ENCODE peak calls at places on chromosome 14, in ten cellular contexts. E is esophagus muscularis mucosa, M is GM12878, P is PC-3, D is body of pancreas, I is brain microvascular endothelial cell, W is left lung, T is foreskin keratinocyte, S is fibroblast of lung, Q is H9. C is an unnamed sample.

GRCh38 chr14:46018846-46019420 is 632.6 kb downstream of the RPL10L start:
- DNase-seq in E (no peak), M (no peak), P (peak), D (no peak), I (no peak), W (no peak), T (peak), S (no peak), Q (no peak), C (no peak)

GRCh38 chr14:32044454-32044853 is 32.6 kb upstream of the ARHGAP5 start:
- DNase-seq in E (no peak), M (no peak), P (no peak), D (no peak), I (no peak), W (no peak), T (no peak), S (no peak), Q (no peak), C (no peak)

GRCh38 chr14:68846466-68846865 is 53.6 kb upstream of the ZFP36L1 start:
- DNase-seq in E (peak), M (no peak), P (no peak), D (no peak), I (no peak), W (no peak), T (no peak), S (no peak), Q (no peak), C (no peak)

GRCh38 chr14:68828728-68829127 is 35.9 kb upstream of the ZFP36L1 start:
- DNase-seq in E (no peak), M (no peak), P (no peak), D (no peak), I (no peak), W (no peak), T (no peak), S (no peak), Q (no peak), C (no peak)

GRCh38 chr14:105052110-105052458 is 13.1 kb downstream of the GPR132 start:
- DNase-seq in E (no peak), M (no peak), P (no peak), D (no peak), I (no peak), W (no peak), T (no peak), S (no peak), Q (no peak), C (no peak)

GRCh38 chr14:53295985-53296582 is 143.0 kb upstream of the DDHD1 start:
- DNase-seq in E (no peak), M (no peak), P (peak), D (no peak), I (peak), W (no peak), T (peak), S (peak), Q (no peak), C (no peak)

GRCh38 chr14:73026243-73026844 is 562 bp downstream of the ZFYVE1 start:
- DNase-seq in E (no peak), M (no peak), P (no peak), D (no peak), I (no peak), W (no peak), T (no peak), S (no peak), Q (no peak), C (no peak)

GRCh38 chr14:24298892-24299254 is 707 bp downstream of the DHRS1 start:
- DNase-seq in E (no peak), M (no peak), P (peak), D (no peak), I (peak), W (no peak), T (peak), S (peak), Q (peak), C (peak)

GRCh38 chr14:58792421-58792820 is 154.7 kb downstream of the DACT1 start:
- DNase-seq in E (no peak), M (no peak), P (no peak), D (no peak), I (no peak), W (no peak), T (no peak), S (peak), Q (no peak), C (no peak)

GRCh38 chr14:104282332-104283196 is 144.2 kb downstream of the KIF26A start:
- DNase-seq in E (no peak), M (no peak), P (no peak), D (peak), I (no peak), W (peak), T (no peak), S (no peak), Q (peak), C (no peak)

GRCh38 chr14:62546862-62547474 is 498.3 kb downstream of the KCNH5 start:
- DNase-seq in E (no peak), M (no peak), P (no peak), D (no peak), I (no peak), W (no peak), T (peak), S (peak), Q (peak), C (no peak)

GRCh38 chr14:36604757-36605505 is 22.5 kb upstream of the NKX2-8 start:
- DNase-seq in E (peak), M (no peak), P (peak), D (peak), I (peak), W (no peak), T (peak), S (peak), Q (peak), C (peak)

GRCh38 chr14:90228478-90228877 is 27.9 kb upstream of the PSMC1 start:
- DNase-seq in E (peak), M (no peak), P (no peak), D (no peak), I (no peak), W (no peak), T (no peak), S (no peak), Q (no peak), C (no peak)

GRCh38 chr14:55356913-55357312 is 54.7 kb downstream of the ATG14 start:
- DNase-seq in E (no peak), M (no peak), P (peak), D (no peak), I (no peak), W (no peak), T (no peak), S (no peak), Q (no peak), C (no peak)

GRCh38 chr14:28754209-28754985 is 12.2 kb upstream of the FOXG1 start:
- DNase-seq in E (no peak), M (peak), P (peak), D (peak), I (peak), W (no peak), T (peak), S (peak), Q (peak), C (no peak)

GRCh38 chr14:65832431-65833253 is 420.1 kb downstream of the FUT8 start:
- DNase-seq in E (no peak), M (no peak), P (peak), D (no peak), I (peak), W (no peak), T (no peak), S (peak), Q (no peak), C (no peak)

DNA sequence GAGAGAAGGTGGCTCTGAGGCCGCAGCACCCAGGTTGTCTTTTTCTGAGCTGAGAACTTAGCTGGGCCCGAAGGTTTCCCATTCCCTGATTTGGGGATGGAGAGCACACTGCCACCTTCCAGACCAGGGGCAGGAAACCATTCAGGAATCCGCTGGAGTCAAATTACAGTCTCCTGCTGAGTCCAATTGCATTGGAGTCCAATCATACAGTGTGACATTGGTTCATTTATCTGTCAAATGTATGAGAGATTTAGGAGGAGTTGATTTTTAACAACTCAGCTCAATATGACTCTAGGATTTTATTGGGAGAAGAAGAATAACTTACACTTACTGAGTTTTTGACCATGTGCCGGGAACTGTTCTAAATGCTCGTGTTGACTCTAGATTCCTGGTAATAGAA is 11.6 kb downstream of the SYNDIG1L start:
- DNase-seq in E (no peak), M (no peak), P (peak), D (no peak), I (no peak), W (no peak), T (no peak), S (no peak), Q (no peak), C (no peak)
- H3K27ac ChIP-seq in E (no peak), M (no peak), P (no peak), D (no peak), I (no peak), W (no peak), T (no peak), S (no peak), Q (no peak), C (no peak)

DNA sequence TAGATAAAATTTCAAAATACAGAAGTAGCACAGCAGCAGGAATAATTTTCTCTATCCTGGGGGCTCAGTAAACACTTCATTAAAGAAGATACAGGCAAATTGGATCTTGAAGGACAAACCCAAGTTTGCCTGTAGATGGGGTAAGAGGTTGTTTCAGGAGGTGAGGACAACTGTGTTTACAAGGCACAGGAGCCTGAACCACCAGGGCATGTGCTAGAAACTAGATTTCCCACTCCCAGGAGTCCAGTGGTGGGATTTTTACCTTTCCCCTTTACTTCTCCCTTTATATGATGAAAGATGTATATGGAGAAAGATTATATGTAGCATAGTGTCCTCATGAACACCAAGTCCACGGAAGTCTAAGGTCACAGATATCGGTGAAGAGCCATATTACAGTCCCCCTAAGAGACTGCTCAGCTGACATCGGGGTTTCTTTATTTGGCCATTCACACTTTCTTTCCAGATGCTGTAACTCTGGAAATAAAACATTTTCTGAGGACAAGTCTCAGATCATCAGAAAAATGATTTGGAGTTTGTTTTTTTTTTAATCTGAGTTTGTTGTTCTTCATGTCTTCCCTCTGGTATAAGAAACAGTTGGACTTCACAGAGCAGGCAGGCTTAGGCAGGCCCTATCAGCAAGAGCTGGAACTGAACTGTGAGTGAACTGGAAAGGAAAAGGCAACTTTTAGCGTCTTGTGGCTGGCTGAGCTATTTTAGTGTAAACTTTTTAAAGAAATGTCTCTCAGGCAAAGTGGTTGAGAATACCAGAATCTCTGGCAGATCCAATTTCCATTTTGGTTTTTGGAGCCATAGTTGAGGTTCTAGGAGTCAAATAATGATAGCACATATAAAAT is 8.0 kb upstream of the EVL start:
- DNase-seq in E (no peak), M (no peak), P (peak), D (no peak), I (peak), W (no peak), T (peak), S (no peak), Q (no peak), C (no peak)
- TF ChIP-seq CTCF in E (no peak), M (peak), P (peak), D (no peak), I (peak), W (no peak), T (peak), S (peak), Q (peak), C (peak)

GRCh38 chr14:71751264-71751663 is 181.0 kb upstream of the RGS6 start:
- DNase-seq in E (no peak), M (no peak), P (no peak), D (no peak), I (peak), W (no peak), T (no peak), S (peak), Q (no peak), C (no peak)

GRCh38 chr14:71753976-71754375 is 178.3 kb upstream of the RGS6 start:
- DNase-seq in E (peak), M (no peak), P (no peak), D (no peak), I (no peak), W (no peak), T (no peak), S (no peak), Q (no peak), C (no peak)

GRCh38 chr14:71753126-71753830 is 179.0 kb upstream of the RGS6 start:
- DNase-seq in E (peak), M (peak), P (peak), D (peak), I (peak), W (peak), T (peak), S (peak), Q (peak), C (peak)

GRCh38 chr14:71754422-71755095 is 177.7 kb upstream of the RGS6 start:
- DNase-seq in E (peak), M (no peak), P (no peak), D (no peak), I (no peak), W (no peak), T (no peak), S (no peak), Q (peak), C (no peak)

DNA sequence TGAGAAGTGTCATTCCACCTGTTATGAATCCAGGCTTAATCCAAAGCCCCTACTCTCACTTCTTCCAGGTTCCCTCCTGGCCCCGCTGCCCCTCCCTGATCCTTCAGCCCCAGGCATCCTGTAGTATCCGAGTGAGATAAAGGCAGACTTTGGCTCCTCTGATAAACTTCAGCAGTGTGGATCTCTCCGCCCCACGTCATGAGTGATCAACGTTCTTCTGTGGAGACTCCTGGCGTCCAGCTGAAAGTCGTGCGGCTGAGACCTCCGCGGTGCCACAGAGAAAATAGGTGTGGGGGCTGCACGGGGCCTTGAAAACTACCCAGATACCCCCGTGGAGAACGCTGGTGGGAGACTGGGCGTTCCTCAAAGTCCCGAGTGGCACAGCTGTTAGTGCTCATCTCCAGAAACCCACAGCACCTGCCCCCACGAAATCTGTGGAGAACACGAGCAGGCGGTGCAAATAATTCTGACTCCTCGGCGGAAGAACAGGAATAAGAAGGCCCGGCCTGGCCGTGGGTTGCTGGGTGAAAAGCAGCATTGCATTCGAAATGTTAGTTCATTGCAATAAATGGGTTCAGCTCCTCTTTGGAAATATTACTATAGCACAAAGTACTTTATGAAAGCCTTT is 180.0 kb upstream of the RGS6 start:
- DNase-seq in E (no peak), M (no peak), P (no peak), D (no peak), I (no peak), W (no peak), T (no peak), S (no peak), Q (no peak), C (no peak)
- H3K27ac ChIP-seq in E (no peak), M (no peak), P (no peak), D (no peak), I (no peak), W (no peak), T (no peak), S (no peak), Q (no peak), C (no peak)

GRCh38 chr14:61472801-61473376 is 151.5 kb downstream of the PRKCH start:
- DNase-seq in E (no peak), M (no peak), P (no peak), D (no peak), I (peak), W (no peak), T (no peak), S (peak), Q (no peak), C (no peak)

GRCh38 chr14:61475316-61475715 is 153.9 kb downstream of the PRKCH start:
- DNase-seq in E (no peak), M (no peak), P (peak), D (no peak), I (peak), W (no peak), T (no peak), S (peak), Q (no peak), C (peak)

GRCh38 chr14:61474021-61474420 is 152.6 kb downstream of the PRKCH start:
- DNase-seq in E (no peak), M (no peak), P (no peak), D (no peak), I (no peak), W (no peak), T (no peak), S (no peak), Q (no peak), C (no peak)

GRCh38 chr14:61476105-61476736 is 154.8 kb downstream of the PRKCH start:
- DNase-seq in E (no peak), M (no peak), P (no peak), D (no peak), I (no peak), W (no peak), T (no peak), S (no peak), Q (no peak), C (no peak)

DNA sequence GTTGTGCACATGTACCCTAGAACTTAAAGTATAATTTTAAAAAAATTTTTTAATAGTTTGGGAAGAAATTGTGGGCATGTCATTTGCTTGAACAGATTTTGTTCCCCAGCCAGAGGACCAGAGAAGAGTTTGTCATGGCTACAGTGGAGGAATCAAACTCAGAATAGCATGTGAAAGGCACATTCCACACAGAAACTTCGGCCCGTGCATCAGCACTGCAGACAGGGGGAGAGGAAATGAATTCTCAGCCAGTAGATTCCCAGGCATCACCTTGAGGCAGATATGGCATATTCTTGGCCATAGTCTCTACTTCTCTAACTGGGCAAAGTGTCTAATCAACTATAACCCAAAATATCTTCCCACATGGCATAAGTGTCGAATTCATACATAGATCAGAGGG is 153.3 kb downstream of the PRKCH start:
- DNase-seq in E (no peak), M (no peak), P (no peak), D (no peak), I (peak), W (no peak), T (no peak), S (no peak), Q (no peak), C (no peak)
- TF ChIP-seq CTCF in E (no peak), M (no peak), P (no peak), D (no peak), I (peak), W (no peak), T (no peak), S (no peak), Q (no peak), C (no peak)

GRCh38 chr14:76904100-76904739 is 78.0 kb downstream of the LRRC74A start:
- DNase-seq in E (no peak), M (no peak), P (peak), D (no peak), I (peak), W (no peak), T (no peak), S (peak), Q (no peak), C (peak)
- H3K27ac ChIP-seq in E (peak), M (peak), P (peak), D (peak), I (peak), W (peak), T (peak), S (peak), Q (no peak), C (peak)

GRCh38 chr14:102803139-102803538 is 25.9 kb downstream of the TRAF3 start:
- DNase-seq in E (no peak), M (no peak), P (no peak), D (no peak), I (no peak), W (no peak), T (no peak), S (no peak), Q (no peak), C (no peak)

GRCh38 chr14:102805454-102805891 is 28.2 kb downstream of the TRAF3 start:
- DNase-seq in E (no peak), M (no peak), P (peak), D (no peak), I (peak), W (no peak), T (no peak), S (peak), Q (peak), C (no peak)

GRCh38 chr14:102806447-102806846 is 29.2 kb downstream of the TRAF3 start:
- DNase-seq in E (no peak), M (no peak), P (no peak), D (no peak), I (no peak), W (no peak), T (no peak), S (no peak), Q (no peak), C (no peak)

GRCh38 chr14:102804858-102805257 is 27.6 kb downstream of the TRAF3 start:
- DNase-seq in E (no peak), M (no peak), P (no peak), D (no peak), I (no peak), W (no peak), T (no peak), S (no peak), Q (no peak), C (no peak)

DNA sequence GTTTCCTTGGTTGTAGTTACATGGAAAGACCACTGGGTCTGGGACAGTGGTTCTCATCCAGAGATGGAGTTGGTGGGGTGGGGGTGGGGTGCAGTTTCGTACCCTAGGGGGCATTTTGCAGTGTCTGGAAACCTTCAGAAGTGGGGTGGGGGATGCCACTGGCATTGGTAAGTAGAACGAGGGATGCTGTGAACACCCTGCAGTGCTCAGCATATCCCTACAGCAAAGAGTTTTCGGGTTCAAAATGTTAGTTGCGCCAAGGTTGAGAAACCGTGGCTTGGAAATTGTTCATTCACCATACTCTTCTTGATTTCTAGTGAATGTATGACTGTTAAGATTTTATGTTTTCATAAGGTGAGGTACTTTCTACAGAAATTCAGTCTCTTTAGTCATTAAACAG is 28.7 kb downstream of the TRAF3 start:
- DNase-seq in E (no peak), M (no peak), P (no peak), D (no peak), I (no peak), W (no peak), T (no peak), S (no peak), Q (no peak), C (no peak)
- TF ChIP-seq CTCF in E (no peak), M (no peak), P (no peak), D (no peak), I (peak), W (no peak), T (no peak), S (no peak), Q (peak), C (no peak)

C was measured in AG04450.